ENCODE peak calls at places on chromosome 16, in seven cellular contexts. O, A, L, J, R, N and H are unnamed samples.

GRCh38 chr16:20409398-20410152 is at the start of gene ACSM5:
- DNase-seq in L (peak; percentile 75), O (no peak), J (no peak), A (peak; percentile 60), N (no peak), R (no peak), H (no peak)

GRCh38 chr16:81945665-81946064 is 65.6 kb downstream of the SDR42E1 start:
- DNase-seq in L (no peak), O (no peak), R (no peak), J (no peak), N (no peak), A (no peak), H (no peak)

GRCh38 chr16:1787322-1788094 is 4.7 kb downstream of the NUBP2 start:
- DNase-seq in O (no peak), N (no peak), J (no peak), A (peak; percentile 13), R (no peak), L (no peak), H (no peak)

GRCh38 chr16:48963306-48963705 is 318.3 kb downstream of the CBLN1 start:
- DNase-seq in A (no peak), L (no peak), N (no peak), R (peak; percentile 51), J (peak; percentile 17), O (no peak), H (no peak)

GRCh38 chr16:50613281-50613991 is 65.2 kb downstream of the NKD1 start:
- DNase-seq in N (no peak), R (no peak), J (no peak), A (no peak), L (no peak), O (no peak), H (no peak)

GRCh38 chr16:2912330-2913199 is 834 bp downstream of the FLYWCH1 start:
- DNase-seq in J (no peak), O (no peak), L (peak; percentile 33), A (peak; percentile 38), R (peak; percentile 44), N (peak; percentile 37), H (peak; percentile 75)

GRCh38 chr16:15981382-15981781 is 32.0 kb downstream of the ABCC1 start:
- DNase-seq in R (no peak), O (no peak), N (peak; percentile 47), L (no peak), A (no peak), J (no peak), H (no peak)

GRCh38 chr16:10868562-10869469 is 8.2 kb upstream of the CIITA start:
- DNase-seq in L (no peak), O (no peak), R (no peak), N (peak; percentile 94), A (peak; percentile 51), J (no peak), H (peak; percentile 72)

GRCh38 chr16:15607700-15608396 is 35.1 kb downstream of the MARF1 start:
- DNase-seq in J (no peak), L (no peak), A (peak; percentile 65), N (no peak), R (peak; percentile 6), O (no peak), H (no peak)

GRCh38 chr16:86872833-86873232 is 294.5 kb downstream of the FOXL1 start:
- DNase-seq in A (no peak), R (no peak), J (no peak), N (no peak), L (no peak), O (no peak), H (no peak)

GRCh38 chr16:19809121-19809635 is 75.5 kb downstream of the GPRC5B start:
- DNase-seq in A (no peak), R (peak; percentile 68), J (peak; percentile 26), N (no peak), L (peak; percentile 56), O (no peak), H (no peak)

GRCh38 chr16:15979801-15980200 is 30.4 kb downstream of the ABCC1 start:
- DNase-seq in J (no peak), R (no peak), L (no peak), N (no peak), O (no peak), A (no peak), H (no peak)

GRCh38 chr16:22816475-22816874 is 2.5 kb downstream of the HS3ST2 start:
- DNase-seq in R (peak; percentile 89), O (no peak), J (peak; percentile 43), A (no peak), N (no peak), L (no peak), H (no peak)

GRCh38 chr16:84139628-84140258 is 5.2 kb downstream of the HSDL1 start:
- DNase-seq in R (no peak), N (no peak), A (no peak), O (no peak), J (no peak), L (no peak), H (no peak)

GRCh38 chr16:84143784-84144199 is 1.2 kb downstream of the HSDL1 start:
- DNase-seq in L (no peak), R (no peak), A (no peak), N (no peak), J (no peak), O (no peak), H (no peak)

GRCh38 chr16:84143081-84143480 is 1.9 kb downstream of the HSDL1 start:
- DNase-seq in N (no peak), J (no peak), A (no peak), O (no peak), L (no peak), R (no peak), H (no peak)

GRCh38 chr16:84138824-84139627 is 6.0 kb downstream of the HSDL1 start:
- DNase-seq in J (no peak), A (no peak), R (no peak), N (no peak), O (no peak), L (peak; percentile 37), H (no peak)

GRCh38 chr16:84141143-84141670 is 3.8 kb downstream of the HSDL1 start:
- DNase-seq in A (no peak), J (peak; percentile 31), O (no peak), N (peak; percentile 69), L (no peak), R (no peak), H (no peak)
- TF ChIP-seq CTCF in A (no peak), J (no peak), O (no peak), N (peak; percentile 73), L (no peak), R (no peak), H (no peak)

GRCh38 chr16:68281368-68282063 is 17.2 kb downstream of the SLC7A6 start:
- DNase-seq in N (no peak), L (no peak), A (no peak), J (no peak), O (no peak), R (no peak), H (no peak)
- H3K4me1 ChIP-seq in N (peaks cover 75% of the 10 kb centered on the region), L (peaks cover 29% of the 10 kb centered on the region), A (peaks cover 57% of the 10 kb centered on the region), J (no peaks in the 10 kb centered on the region), O (peaks cover 41% of the 10 kb centered on the region), R (no peaks in the 10 kb centered on the region), H (peaks cover 8% of the 10 kb centered on the region)

DNA sequence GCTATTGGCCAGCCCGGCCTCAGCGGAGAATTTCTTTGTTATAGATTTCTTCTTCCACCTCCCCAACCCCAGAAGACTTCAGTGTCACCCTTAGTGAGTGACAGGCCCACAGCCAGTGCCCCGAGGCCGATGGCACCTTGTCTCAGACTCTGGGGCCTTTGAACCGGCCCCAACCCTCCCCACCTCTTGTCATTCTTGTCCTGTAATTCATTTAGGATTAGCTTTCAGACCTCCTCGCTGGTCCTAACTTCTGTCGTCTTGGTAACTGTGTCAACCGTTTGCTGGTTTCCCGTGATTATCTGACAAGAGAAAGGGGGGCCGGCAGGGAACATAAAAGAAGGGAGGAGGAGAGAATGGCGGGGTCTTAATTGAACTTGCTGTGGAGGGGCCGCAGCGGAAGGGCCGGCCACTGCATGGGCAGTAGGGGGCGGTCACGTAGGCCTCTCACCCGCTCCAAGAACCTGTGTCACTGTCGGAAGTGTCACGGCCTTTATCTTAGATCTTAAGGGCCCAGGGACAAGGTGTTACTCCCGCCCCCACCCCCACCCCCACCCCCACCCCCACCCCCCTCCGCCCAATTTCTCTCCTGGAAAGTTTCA is 46.5 kb upstream of the GSE1 start:
- DNase-seq in A (no peak), R (no peak), J (no peak), O (no peak), N (no peak), L (no peak), H (no peak)
- TF ChIP-seq CTCF in A (no peak), R (no peak), J (no peak), O (no peak), N (no peak), L (no peak), H (no peak)

DNA sequence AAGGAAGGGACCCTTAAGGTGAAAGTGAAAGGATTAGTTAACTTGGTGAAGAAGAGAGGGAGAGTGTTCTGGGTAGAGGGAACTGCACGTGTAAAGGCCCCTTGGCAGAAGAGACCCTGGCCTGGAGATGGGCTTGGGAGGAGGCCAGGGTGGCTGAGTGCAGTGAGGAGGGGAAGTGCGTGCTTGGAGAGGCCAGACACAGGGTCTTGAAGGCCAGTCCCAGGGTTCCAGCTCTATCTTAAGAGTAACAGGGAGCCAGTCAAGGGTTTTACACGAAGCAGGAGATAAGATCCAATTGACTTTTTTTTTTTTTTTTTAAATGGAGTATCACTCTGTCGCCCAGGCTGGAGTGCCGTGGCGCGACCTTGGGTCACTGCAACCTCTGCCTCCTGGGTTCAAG is 15.2 kb upstream of the DOK4 start:
- DNase-seq in L (no peak), J (no peak), O (no peak), A (no peak), R (no peak), N (no peak), H (no peak)
- H3K4me1 ChIP-seq in L (no peaks in the 10 kb centered on the region), J (peaks cover 5% of the 10 kb centered on the region), O (no peaks in the 10 kb centered on the region), A (no peaks in the 10 kb centered on the region), R (no peaks in the 10 kb centered on the region), N (no peaks in the 10 kb centered on the region), H (no peaks in the 10 kb centered on the region)

GRCh38 chr16:14024300-14024699 is 46.8 kb upstream of the MRTFB start:
- DNase-seq in O (no peak), J (no peak), N (peak; percentile 15), R (no peak), A (no peak), L (no peak), H (no peak)
- TF ChIP-seq CTCF in O (no peak), J (no peak), N (no peak), R (no peak), A (no peak), L (no peak), H (no peak)

GRCh38 chr16:476039-476438 is 50.6 kb downstream of the RAB11FIP3 start:
- DNase-seq in N (no peak), J (no peak), R (no peak), O (no peak), L (no peak), A (no peak), H (peak; percentile 44)
- H3K4me1 ChIP-seq in N (no peaks in the 10 kb centered on the region), J (no peaks in the 10 kb centered on the region), R (peaks cover 12% of the 10 kb centered on the region), O (peaks cover 6% of the 10 kb centered on the region), L (no peaks in the 10 kb centered on the region), A (peaks cover 3% of the 10 kb centered on the region), H (peaks cover 7% of the 10 kb centered on the region)

GRCh38 chr16:54281535-54282201 is 4.9 kb downstream of the IRX3 start:
- DNase-seq in L (no peak), J (no peak), O (no peak), N (no peak), A (no peak), R (no peak), H (peak; percentile 53)
- TF ChIP-seq CTCF in L (no peak), J (no peak), O (no peak), N (no peak), A (no peak), R (no peak), H (no peak)

GRCh38 chr16:56122251-56122650 is 69.0 kb upstream of the GNAO1 start:
- DNase-seq in R (no peak), N (no peak), A (no peak), J (no peak), O (no peak), L (no peak), H (no peak)
- H3K4me1 ChIP-seq in R (no peaks in the 10 kb centered on the region), N (no peaks in the 10 kb centered on the region), A (no peaks in the 10 kb centered on the region), J (no peaks in the 10 kb centered on the region), O (no peaks in the 10 kb centered on the region), L (no peaks in the 10 kb centered on the region), H (no peaks in the 10 kb centered on the region)

GRCh38 chr16:70331588-70332358 is 14.9 kb upstream of the DDX19A start:
- DNase-seq in A (no peak), L (no peak), O (no peak), J (no peak), R (no peak), N (peak; percentile 34), H (peak; percentile 12)
- TF ChIP-seq CTCF in A (peak; percentile 55), L (no peak), O (no peak), J (peak; percentile 50), R (peak; percentile 36), N (peak; percentile 82), H (no peak)